ENCODE peak calls at places on chromosomes 7 and 10, in nine cellular contexts. O, X, P, F, Y, W, K, N and T are unnamed samples. For H3K4me1, the result is how much of the 10 kb centered on the place peaks cover.

GRCh38 chr7:23347682-23348180 is 48.6 kb downstream of the MALSU1 start:
- DNase-seq in O (no peak), X (no peak), P (no peak), F (no peak), Y (peak), W (no peak), K (no peak), N (peak), T (no peak)

GRCh38 chr10:98486421-98486820 is 39.7 kb upstream of the HPS1 start:
- DNase-seq in O (no peak), X (no peak), P (no peak), F (no peak), Y (peak), W (no peak), K (no peak), N (peak), T (no peak)

GRCh38 chr7:6497994-6498393 is 50.2 kb upstream of the DAGLB start:
- DNase-seq in O (no peak), X (no peak), P (no peak), F (no peak), Y (no peak), W (no peak), K (no peak), N (no peak), T (peak)

GRCh38 chr10:33291053-33291592 is 43.3 kb downstream of the NRP1 start:
- DNase-seq in O (no peak), X (no peak), P (no peak), F (no peak), Y (peak), W (no peak), K (no peak), N (peak), T (no peak)

GRCh38 chr10:60417898-60418297 is 28.2 kb upstream of the ANK3 start:
- DNase-seq in O (no peak), X (no peak), P (no peak), F (no peak), Y (peak), W (no peak), K (no peak), N (no peak), T (no peak)

GRCh38 chr7:44853391-44853790 is 5.5 kb upstream of the H2AZ2 start:
- DNase-seq in O (no peak), X (no peak), P (no peak), F (no peak), Y (no peak), W (no peak), K (no peak), N (no peak), T (no peak)

GRCh38 chr7:135510603-135511183 is 791 bp upstream of the CNOT4 start:
- DNase-seq in O (no peak), X (peak), P (no peak), F (no peak), Y (peak), W (no peak), K (peak), N (peak), T (no peak)

GRCh38 chr7:36075561-36075960 is 77.5 kb upstream of the EEPD1 start:
- DNase-seq in O (no peak), X (no peak), P (no peak), F (no peak), Y (no peak), W (no peak), K (no peak), N (no peak), T (no peak)

GRCh38 chr7:95917622-95918021 is 145.3 kb downstream of the DYNC1I1 start:
- DNase-seq in O (no peak), X (no peak), P (no peak), F (no peak), Y (no peak), W (no peak), K (no peak), N (no peak), T (peak)

GRCh38 chr7:158228986-158229385 is 358.6 kb downstream of the PTPRN2 start:
- DNase-seq in O (no peak), X (no peak), P (no peak), F (no peak), Y (no peak), W (no peak), K (no peak), N (no peak), T (no peak)

GRCh38 chr7:144830024-144830785 is 5.6 kb downstream of the TPK1 start:
- DNase-seq in O (no peak), X (peak), P (no peak), F (no peak), Y (no peak), W (no peak), K (no peak), N (no peak), T (no peak)

GRCh38 chr10:7520496-7521485 is 110.0 kb upstream of the SFMBT2 start:
- DNase-seq in O (no peak), X (no peak), P (no peak), F (no peak), Y (no peak), W (no peak), K (no peak), N (no peak), T (no peak)

GRCh38 chr10:125710267-125710563 is 9.3 kb upstream of the EDRF1 start:
- DNase-seq in O (no peak), X (no peak), P (no peak), F (no peak), Y (no peak), W (no peak), K (no peak), N (no peak), T (no peak)

GRCh38 chr7:97844036-97844435 is 28.2 kb downstream of the ASNS start:
- DNase-seq in O (no peak), X (no peak), P (no peak), F (no peak), Y (peak), W (no peak), K (no peak), N (no peak), T (no peak)

GRCh38 chr7:89077992-89078391 is 282.5 kb upstream of the TEX47 start:
- DNase-seq in O (no peak), X (no peak), P (no peak), F (no peak), Y (no peak), W (no peak), K (no peak), N (no peak), T (no peak)

GRCh38 chr10:101895781-101896180 is 52.2 kb upstream of the KCNIP2 start:
- DNase-seq in O (no peak), X (no peak), P (no peak), F (no peak), Y (no peak), W (no peak), K (no peak), N (no peak), T (no peak)
- TF ChIP-seq CTCF in O (no peak), X (no peak), P (no peak), F (no peak), Y (no peak), W (no peak), K (no peak), N (no peak), T (no peak)

GRCh38 chr10:44965104-44965503 is 5.5 kb downstream of the RASSF4 start:
- DNase-seq in O (no peak), X (no peak), P (no peak), F (no peak), Y (no peak), W (no peak), K (no peak), N (no peak), T (no peak)
- H3K4me1 ChIP-seq in O (under half), X (under half), P (under half), F (half or more), Y (under half), W (half or more), K (half or more), N (half or more), T (under half)

DNA sequence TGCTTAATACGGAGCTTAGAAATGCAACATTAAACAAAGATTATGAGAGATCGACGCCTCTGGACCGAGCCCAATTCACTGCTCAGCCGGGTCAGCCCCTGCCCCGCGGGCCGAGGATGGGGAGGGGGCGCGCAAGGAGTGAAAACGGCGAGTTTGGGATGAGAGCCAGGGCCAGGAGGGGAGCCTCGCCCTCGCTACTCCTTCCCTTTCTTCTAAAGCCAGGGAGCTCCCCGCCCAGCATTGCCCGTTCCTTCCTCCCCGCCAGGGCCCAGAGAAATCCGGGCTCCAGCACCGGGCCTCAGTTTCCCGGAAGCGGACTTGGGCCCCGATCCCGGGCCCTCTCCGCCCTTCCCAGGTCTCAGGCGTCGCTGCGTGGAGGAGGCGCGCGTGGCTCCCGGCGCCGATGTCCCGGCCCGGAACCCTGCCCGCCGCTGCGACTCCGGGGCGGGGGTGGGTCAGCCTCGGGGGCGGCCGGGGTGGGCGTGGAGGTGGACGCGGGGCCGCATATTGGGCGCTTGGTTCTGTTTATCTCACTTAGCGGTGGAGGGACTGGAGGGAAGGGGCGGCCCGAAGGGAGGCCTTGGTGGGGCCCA is 8.3 kb downstream of the UNCX start:
- DNase-seq in O (no peak), X (no peak), P (no peak), F (peak), Y (no peak), W (no peak), K (no peak), N (no peak), T (peak)
- H3K27ac ChIP-seq in O (no peak), X (no peak), P (no peak), F (no peak), Y (no peak), W (no peak), K (no peak), N (no peak), T (no peak)

GRCh38 chr7:100547872-100548271 is 8.9 kb downstream of the AGFG2 start:
- DNase-seq in O (no peak), X (no peak), P (no peak), F (no peak), Y (no peak), W (no peak), K (no peak), N (peak), T (no peak)
- TF ChIP-seq CTCF in O (no peak), X (no peak), P (no peak), F (no peak), Y (no peak), W (no peak), K (no peak), N (peak), T (no peak)

GRCh38 chr7:38316733-38317360 is 43.4 kb upstream of the TARP start:
- DNase-seq in O (no peak), X (no peak), P (no peak), F (no peak), Y (peak), W (no peak), K (no peak), N (no peak), T (no peak)
- H3K4me1 ChIP-seq in O (under half), X (under half), P (under half), F (under half), Y (under half), W (under half), K (under half), N (under half), T (under half)

GRCh38 chr7:1382553-1383397 is 76.5 kb downstream of the MICALL2 start:
- DNase-seq in O (no peak), X (no peak), P (no peak), F (no peak), Y (no peak), W (no peak), K (no peak), N (no peak), T (no peak)
- H3K27ac ChIP-seq in O (no peak), X (no peak), P (no peak), F (no peak), Y (no peak), W (no peak), K (no peak), N (no peak), T (no peak)

GRCh38 chr10:114359953-114360345 is 44.4 kb downstream of the AFAP1L2 start:
- DNase-seq in O (no peak), X (no peak), P (no peak), F (no peak), Y (no peak), W (no peak), K (no peak), N (no peak), T (no peak)
- TF ChIP-seq CTCF in O (no peak), X (no peak), P (no peak), F (no peak), Y (no peak), W (no peak), K (no peak), N (no peak), T (no peak)